ENCODE peak calls at places on chromosomes 6 and 20, in seven cellular contexts. I is hepatic stellate cell, C is skeletal muscle cell, Y is fibroblast of the conjunctiva, O is BE2C, Q is right atrium auricular region, A is anterior cingulate cortex. U is an unnamed sample.

GRCh38 chr20:56516631-56517030 is 7.9 kb upstream of the FAM209A start:
- DNase-seq in I (no peak), C (no peak), Y (no peak), O (no peak), Q (no peak), A (peak; percentile 9), U (no peak)

GRCh38 chr6:105121981-105122380 is 57.8 kb downstream of the POPDC3 start:
- DNase-seq in I (no peak), C (no peak), Y (no peak), O (no peak), Q (no peak), A (no peak), U (no peak)

GRCh38 chr20:481167-481566 is 18.8 kb upstream of the TBC1D20 start:
- DNase-seq in I (no peak), C (no peak), Y (no peak), O (no peak), Q (no peak), A (no peak), U (no peak)

GRCh38 chr20:11838076-11838636 is 79.5 kb upstream of the BTBD3 start:
- DNase-seq in I (no peak), C (no peak), Y (no peak), O (no peak), Q (no peak), A (no peak), U (no peak)

GRCh38 chr6:3644613-3645012 is 106.9 kb downstream of the PXDC1 start:
- DNase-seq in I (no peak), C (no peak), Y (no peak), O (no peak), Q (peak; percentile 47), A (no peak), U (no peak)

GRCh38 chr20:51469578-51470520 is 72.7 kb downstream of the NFATC2 start:
- DNase-seq in I (no peak), C (no peak), Y (no peak), O (no peak), Q (no peak), A (no peak), U (no peak)

GRCh38 chr6:76831299-76831698 is 632.0 kb downstream of the HTR1B start:
- DNase-seq in I (no peak), C (no peak), Y (no peak), O (no peak), Q (no peak), A (no peak), U (no peak)

GRCh38 chr6:157631388-157631787 is 191.7 kb upstream of the SNX9 start:
- DNase-seq in I (no peak), C (no peak), Y (no peak), O (no peak), Q (no peak), A (no peak), U (no peak)

GRCh38 chr20:62238569-62239277 is 402 bp downstream of the OSBPL2 start:
- DNase-seq in I (peak; percentile 55), C (no peak), Y (no peak), O (no peak), Q (no peak), A (no peak), U (no peak)

GRCh38 chr6:7311920-7312615 is 931 bp downstream of the SSR1 start:
- DNase-seq in I (no peak), C (no peak), Y (no peak), O (no peak), Q (no peak), A (no peak), U (no peak)

GRCh38 chr6:167470836-167471547 is 146.1 kb downstream of the TTLL2 start:
- DNase-seq in I (no peak), C (no peak), Y (no peak), O (no peak), Q (no peak), A (no peak), U (no peak)

GRCh38 chr6:7239590-7239948 is 73.4 kb downstream of the SSR1 start:
- DNase-seq in I (no peak), C (no peak), Y (no peak), O (no peak), Q (no peak), A (no peak), U (no peak)

GRCh38 chr6:84078335-84078734 is 44.8 kb downstream of the MRAP2 start:
- DNase-seq in I (no peak), C (no peak), Y (no peak), O (no peak), Q (no peak), A (no peak), U (no peak)

GRCh38 chr6:165186041-165186440 is 123.4 kb downstream of the C6orf118 start:
- DNase-seq in I (no peak), C (no peak), Y (no peak), O (no peak), Q (no peak), A (no peak), U (no peak)